ENCODE peak calls at places on chromosomes 13 and 19, in five cellular contexts. K, A, V, Y and S are unnamed samples.

GRCh38 chr19:40831502-40832430 is 18.5 kb downstream of the CYP2A6 start:
- DNase-seq in K (peak), A (no peak), V (peak), Y (peak), S (peak)

GRCh38 chr19:16363133-16363851 is 38.7 kb downstream of the KLF2 start:
- DNase-seq in K (no peak), A (no peak), V (no peak), Y (no peak), S (peak)

GRCh38 chr19:48795855-48796142 is 15.0 kb downstream of the BCAT2 start:
- DNase-seq in K (no peak), A (no peak), V (no peak), Y (no peak), S (no peak)

GRCh38 chr19:3276341-3276799 is 51.9 kb downstream of the CELF5 start:
- DNase-seq in K (no peak), A (no peak), V (no peak), Y (no peak), S (peak)

GRCh38 chr19:1302534-1303239 is 17.0 kb downstream of the EFNA2 start:
- DNase-seq in K (no peak), A (no peak), V (no peak), Y (no peak), S (no peak)

GRCh38 chr13:113106666-113107065 is 1.1 kb downstream of the F7 start:
- DNase-seq in K (no peak), A (no peak), V (no peak), Y (no peak), S (no peak)

GRCh38 chr13:29103036-29103800 is 283.1 kb downstream of the MTUS2 start:
- DNase-seq in K (no peak), A (no peak), V (no peak), Y (no peak), S (no peak)

GRCh38 chr19:4019578-4019977 is 12.0 kb downstream of the PIAS4 start:
- DNase-seq in K (no peak), A (no peak), V (no peak), Y (no peak), S (no peak)

GRCh38 chr19:8107301-8107903 is 42.0 kb downstream of the FBN3 start:
- DNase-seq in K (no peak), A (no peak), V (no peak), Y (no peak), S (no peak)

GRCh38 chr13:112730157-112730671 is 40.4 kb downstream of the ATP11A start:
- DNase-seq in K (no peak), A (no peak), V (peak), Y (no peak), S (no peak)

GRCh38 chr19:48835734-48836088 is 580 bp downstream of the HSD17B14 start:
- DNase-seq in K (peak), A (peak), V (peak), Y (peak), S (peak)

GRCh38 chr13:100673831-100674362 is 698 bp downstream of the TMTC4 start:
- DNase-seq in K (no peak), A (no peak), V (peak), Y (peak), S (no peak)

GRCh38 chr19:21970466-21970865 is 40.3 kb downstream of the ZNF208 start:
- DNase-seq in K (no peak), A (no peak), V (no peak), Y (no peak), S (no peak)

GRCh38 chr13:40456397-40456958 is 210.0 kb downstream of the FOXO1 start:
- DNase-seq in K (no peak), A (no peak), V (no peak), Y (no peak), S (no peak)

GRCh38 chr19:29680447-29680846 is 15.2 kb downstream of the PLEKHF1 start:
- DNase-seq in K (no peak), A (no peak), V (no peak), Y (no peak), S (no peak)

GRCh38 chr19:23799321-23799720 is 40.6 kb upstream of the ZNF681 start:
- DNase-seq in K (no peak), A (peak), V (no peak), Y (no peak), S (no peak)

GRCh38 chr13:102012299-102013293 is 389.3 kb downstream of the FGF14 start:
- DNase-seq in K (no peak), A (no peak), V (no peak), Y (no peak), S (no peak)

GRCh38 chr13:27283906-27284523 is 13.4 kb downstream of the RASL11A start:
- DNase-seq in K (no peak), A (no peak), V (no peak), Y (no peak), S (no peak)

DNA sequence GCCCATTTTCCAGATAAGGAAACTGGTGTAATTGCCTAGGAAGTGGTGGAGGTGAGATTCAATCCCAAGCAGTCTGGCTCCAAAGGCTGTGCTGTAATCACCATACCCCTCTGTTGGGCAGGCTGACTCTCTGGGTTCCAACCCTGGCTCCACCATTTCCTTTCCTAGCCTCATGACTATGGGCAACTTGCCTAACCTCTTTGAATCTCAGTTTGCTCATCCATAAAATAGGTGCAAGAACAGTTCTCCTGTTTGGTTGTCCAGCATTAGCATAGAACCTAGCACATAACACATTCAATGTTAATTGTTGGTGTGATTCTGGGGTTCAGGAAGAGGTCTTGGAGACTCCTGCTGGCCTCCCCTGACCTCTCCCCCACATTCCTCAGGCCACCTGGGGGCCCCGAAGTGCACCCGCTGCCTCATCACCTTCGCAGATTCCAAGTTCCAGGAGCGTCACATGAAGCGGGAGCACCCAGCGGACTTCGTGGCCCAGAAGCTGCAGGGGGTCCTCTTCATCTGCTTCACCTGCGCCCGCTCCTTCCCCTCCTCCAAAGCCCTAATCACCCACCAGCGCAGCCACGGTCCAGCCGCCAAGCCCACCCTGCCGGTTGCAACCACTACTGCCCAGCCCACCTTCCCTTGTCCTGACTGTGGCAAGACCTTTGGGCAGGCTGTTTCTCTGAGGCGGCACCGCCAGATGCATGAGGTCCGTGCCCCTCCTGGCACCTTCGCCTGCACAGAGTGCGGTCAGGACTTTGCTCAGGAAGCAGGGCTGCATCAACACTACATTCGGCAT is 2.2 kb downstream of the ZNF576 start:
- DNase-seq in K (no peak), A (no peak), V (no peak), Y (no peak), S (no peak)
- H3K4me3 ChIP-seq in K (no peak), A (no peak), V (no peak), Y (no peak), S (no peak)

GRCh38 chr19:45908956-45909355 is 5.6 kb downstream of the NANOS2 start:
- DNase-seq in K (no peak), A (no peak), V (no peak), Y (peak), S (no peak)

GRCh38 chr19:45918721-45919120 is 4.1 kb upstream of the NANOS2 start:
- DNase-seq in K (no peak), A (no peak), V (no peak), Y (no peak), S (no peak)

GRCh38 chr19:45911291-45911690 is 3.3 kb downstream of the NANOS2 start:
- DNase-seq in K (no peak), A (peak), V (no peak), Y (no peak), S (no peak)

GRCh38 chr19:45917421-45918091 is 3.0 kb upstream of the NANOS2 start:
- DNase-seq in K (no peak), A (no peak), V (no peak), Y (no peak), S (no peak)

DNA sequence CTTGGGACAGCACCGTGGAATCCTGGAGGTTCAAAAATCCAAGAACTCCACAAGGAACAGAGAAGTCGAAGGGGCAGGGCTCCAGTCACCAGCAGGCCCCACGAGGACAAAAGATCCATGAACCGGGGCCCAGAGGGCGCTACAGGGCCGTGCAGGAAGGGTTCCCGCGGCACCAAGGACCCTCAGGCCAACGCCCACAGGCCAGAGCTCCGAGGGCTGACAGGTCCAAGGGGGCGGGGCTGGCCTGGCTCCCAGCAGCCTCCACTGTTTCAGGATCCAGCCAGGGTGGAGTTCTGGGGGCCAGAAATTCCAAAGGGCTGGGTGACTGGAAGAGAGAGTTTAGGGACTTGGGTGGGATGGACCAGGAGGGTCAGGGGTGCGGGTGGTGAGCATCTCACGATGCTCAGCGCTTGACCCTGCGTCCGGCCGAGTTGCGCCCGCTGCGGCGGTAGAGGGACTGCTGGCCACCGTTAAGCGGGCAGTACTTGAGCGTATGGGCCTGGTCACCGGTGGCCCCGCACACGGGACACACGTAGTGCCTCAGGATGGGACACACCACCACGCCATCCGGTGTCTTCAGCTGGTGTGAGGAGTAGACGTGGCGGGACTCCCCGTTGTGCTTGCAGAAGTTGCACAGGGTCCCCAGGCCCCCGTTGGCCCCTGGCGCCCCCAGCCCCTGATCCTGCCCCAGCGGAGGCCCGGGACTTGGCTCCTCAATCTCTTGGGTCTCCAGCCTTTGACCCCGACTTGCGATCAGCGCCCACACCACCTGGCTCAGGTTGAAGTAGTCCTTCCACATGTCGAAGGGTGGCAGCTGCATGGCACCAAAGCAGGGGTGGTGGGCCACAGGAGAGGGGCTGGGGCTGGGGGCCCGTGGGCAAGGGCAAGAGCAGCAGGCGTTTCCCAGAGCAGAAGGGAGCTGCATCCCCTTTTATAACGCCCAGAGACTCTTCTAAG is at the start of gene NANOS2:
- DNase-seq in K (no peak), A (peak), V (no peak), Y (no peak), S (no peak)
- TF ChIP-seq CTCF in K (no peak), A (no peak), V (no peak), Y (no peak), S (no peak)

DNA sequence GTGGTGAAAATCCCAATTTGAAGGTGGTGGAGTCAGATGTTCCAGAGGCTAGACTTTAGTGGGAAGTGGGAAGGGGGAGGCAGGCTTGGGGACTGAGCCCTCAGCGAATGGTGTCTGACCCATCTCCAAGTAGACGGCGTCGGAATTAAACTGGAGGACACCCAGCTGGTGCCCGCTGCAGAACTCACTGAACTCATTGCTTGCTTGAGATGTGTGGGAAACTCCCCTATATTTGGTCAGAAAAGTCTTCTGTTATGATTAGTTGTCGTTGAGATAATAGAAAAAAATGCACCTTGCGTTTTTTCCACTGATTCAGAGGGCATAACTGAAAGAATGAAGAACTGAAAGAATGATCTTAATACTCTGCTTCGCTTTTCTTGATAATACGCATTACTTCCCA is 871 bp upstream of the ZNF583 start:
- DNase-seq in K (no peak), A (peak), V (no peak), Y (peak), S (no peak)
- H3K4me3 ChIP-seq in K (peak), A (peak), V (no peak), Y (peak), S (peak)

GRCh38 chr13:48730971-48731658 is 77.4 kb downstream of the CYSLTR2 start:
- DNase-seq in K (no peak), A (no peak), V (no peak), Y (peak), S (no peak)
- TF ChIP-seq CTCF in K (no peak), A (no peak), V (no peak), Y (no peak), S (no peak)